ENCODE peak calls at places on chromosomes 4 and X, in six cellular contexts. V is GM23338, U is heart left ventricle, F is colonic mucosa, P is HCT116, I is pancreas. H is an unnamed sample.

GRCh38 chr4:95219109-95219508 is 329.7 kb downstream of the UNC5C start:
- DNase-seq in P (no peak), V (no peak), I (no peak), U (no peak), F (no peak), H (no peak)

GRCh38 chr4:121923306-121923705 is 28.6 kb downstream of the TRPC3 start:
- DNase-seq in F (no peak), I (no peak), V (no peak), U (no peak), P (no peak), H (no peak)

GRCh38 chr4:129323630-129324029 is 227.7 kb downstream of the C4orf33 start:
- DNase-seq in U (no peak), F (no peak), I (no peak), P (no peak), V (no peak), H (no peak)

GRCh38 chr4:9745782-9746181 is 35.7 kb upstream of the DRD5 start:
- DNase-seq in U (no peak), F (no peak), I (no peak), V (no peak), P (no peak), H (no peak)

GRCh38 chr4:139890810-139891209 is 225.2 kb downstream of the MGST2 start:
- DNase-seq in I (no peak), U (no peak), F (no peak), P (no peak), V (no peak), H (no peak)

GRCh38 chrX:78321809-78322208 is 5.6 kb downstream of the CYSLTR1 start:
- DNase-seq in V (no peak), F (peak; percentile 39), P (no peak), I (no peak), U (peak; percentile 47), H (peak; percentile 25)

GRCh38 chr4:38728651-38729141 is 54.1 kb downstream of the TLR10 start:
- DNase-seq in P (peak; percentile 77), V (peak; percentile 70), F (peak; percentile 89), U (no peak), I (no peak), H (peak; percentile 97)

GRCh38 chr4:90241008-90241407 is 113.8 kb downstream of the CCSER1 start:
- DNase-seq in P (no peak), V (no peak), I (no peak), F (no peak), U (no peak), H (no peak)

GRCh38 chrX:74931214-74931613 is 6.0 kb upstream of the NEXMIF start:
- DNase-seq in I (no peak), U (no peak), F (no peak), V (peak; percentile 5), P (no peak), H (no peak)

GRCh38 chrX:150625875-150626274 is 57.5 kb downstream of the MTM1 start:
- DNase-seq in P (no peak), F (no peak), U (no peak), V (no peak), I (no peak), H (no peak)

GRCh38 chrX:16060252-16060651 is 63.1 kb upstream of the GRPR start:
- DNase-seq in I (no peak), U (no peak), F (no peak), V (no peak), P (no peak), H (no peak)

GRCh38 chrX:16061296-16061695 is 62.1 kb upstream of the GRPR start:
- DNase-seq in F (no peak), V (no peak), U (no peak), I (no peak), P (no peak), H (no peak)
- H3K27ac ChIP-seq in F (no peak overlapping the region), V (no peak overlapping the region), U (no peak overlapping the region), I (no peak overlapping the region), P (no peak overlapping the region), H (no peak overlapping the region)

GRCh38 chrX:115036029-115036428 is 18.6 kb upstream of the IL13RA2 start:
- DNase-seq in V (no peak), U (no peak), F (no peak), I (no peak), P (no peak), H (no peak)
- H3K27me3 ChIP-seq in V (no peaks in the 10 kb centered on the region), U (no peaks in the 10 kb centered on the region), F (no peaks in the 10 kb centered on the region), I (peaks cover 25% of the 10 kb centered on the region), P (no peaks in the 10 kb centered on the region), H (no peaks in the 10 kb centered on the region)

GRCh38 chrX:153763989-153764755 is at the start of gene PLXNB3:
- DNase-seq in F (peak; percentile 87), V (peak; percentile 74), P (peak; percentile 50), U (peak; percentile 81), I (peak; percentile 96), H (peak; percentile 68)
- H3K4me3 ChIP-seq in F (no peak within 1 kb of the TSS), V (no peak within 1 kb of the TSS), P (peak within 1 kb of the TSS; percentile 54), U (no peak within 1 kb of the TSS), I (peak within 1 kb of the TSS; percentile 8), H (no peak within 1 kb of the TSS)

DNA sequence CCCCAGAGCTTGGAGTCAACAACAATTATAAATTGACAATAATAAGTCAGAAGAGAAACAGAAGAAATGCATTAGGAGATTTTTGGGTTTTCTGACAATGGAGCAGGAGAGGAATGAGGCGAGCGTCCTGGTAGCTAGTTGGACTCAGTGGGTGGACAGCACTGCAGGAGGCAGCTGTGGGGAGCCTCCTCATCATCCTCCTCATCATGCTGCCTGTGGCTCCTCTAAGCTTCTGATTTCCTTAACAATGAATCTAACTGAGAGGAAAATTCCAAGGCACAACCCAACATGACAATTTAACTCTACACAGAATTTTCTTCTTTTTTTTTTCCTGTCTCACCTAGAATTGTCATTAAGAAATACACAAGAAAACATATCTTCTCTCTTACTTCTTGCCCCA is 357.1 kb upstream of the NOCT start:
- DNase-seq in P (no peak), U (no peak), V (peak; percentile 67), I (no peak), F (no peak), H (no peak)
- H3K27ac ChIP-seq in P (no peak overlapping the region), U (no peak overlapping the region), V (peak overlapping the region; percentile 92), I (no peak overlapping the region), F (no peak overlapping the region), H (no peak overlapping the region)

H was measured in small intestine.